ENCODE peak calls at places on chromosomes 6 and 20, in four cellular contexts. One of them, this sample, is unnamed.

GRCh38 chr20:20009784-20010253 is 7.3 kb upstream of the NAA20 start:
- DNase-seq in GM23338: peak
- DNase-seq in IMR-90: no peak
- DNase-seq in fibroblast of lung: no peak
- DNase-seq in this sample: peak

GRCh38 chr6:13248549-13248948 is 79.8 kb downstream of the TBC1D7 start:
- DNase-seq in GM23338: no peak
- DNase-seq in IMR-90: no peak
- DNase-seq in fibroblast of lung: no peak
- DNase-seq in this sample: no peak

GRCh38 chr6:4295058-4295788 is 159.8 kb upstream of the ECI2 start:
- DNase-seq in GM23338: no peak
- DNase-seq in IMR-90: no peak
- DNase-seq in fibroblast of lung: no peak
- DNase-seq in this sample: no peak

GRCh38 chr6:90941885-90942284 is 355.0 kb upstream of the MAP3K7 start:
- DNase-seq in GM23338: no peak
- DNase-seq in IMR-90: no peak
- DNase-seq in fibroblast of lung: no peak
- DNase-seq in this sample: no peak

GRCh38 chr6:75317503-75318206 is 33.1 kb upstream of the TMEM30A start:
- DNase-seq in GM23338: peak
- DNase-seq in IMR-90: peak
- DNase-seq in fibroblast of lung: peak
- DNase-seq in this sample: no peak

GRCh38 chr6:135880066-135880972 is 28.8 kb downstream of the PDE7B start:
- DNase-seq in GM23338: no peak
- DNase-seq in IMR-90: peak
- DNase-seq in fibroblast of lung: peak
- DNase-seq in this sample: no peak

GRCh38 chr20:5150226-5151076 is 23.6 kb downstream of the CDS2 start:
- DNase-seq in GM23338: no peak
- DNase-seq in IMR-90: peak
- DNase-seq in fibroblast of lung: peak
- DNase-seq in this sample: no peak

GRCh38 chr20:51195419-51195901 is 172.6 kb upstream of the KCNG1 start:
- DNase-seq in GM23338: no peak
- DNase-seq in IMR-90: peak
- DNase-seq in fibroblast of lung: peak
- DNase-seq in this sample: no peak

GRCh38 chr20:18496042-18496441 is 983 bp downstream of the RBBP9 start:
- DNase-seq in GM23338: peak
- DNase-seq in IMR-90: no peak
- DNase-seq in fibroblast of lung: peak
- DNase-seq in this sample: peak

GRCh38 chr20:10800288-10800687 is 126.5 kb upstream of the JAG1 start:
- DNase-seq in GM23338: no peak
- DNase-seq in IMR-90: no peak
- DNase-seq in fibroblast of lung: no peak
- DNase-seq in this sample: no peak

GRCh38 chr6:56524891-56525703 is 117.6 kb downstream of the DST start:
- DNase-seq in GM23338: no peak
- DNase-seq in IMR-90: peak
- DNase-seq in fibroblast of lung: peak
- DNase-seq in this sample: no peak

GRCh38 chr20:61159940-61160688 is 91.9 kb upstream of the CDH4 start:
- DNase-seq in GM23338: no peak
- DNase-seq in IMR-90: no peak
- DNase-seq in fibroblast of lung: no peak
- DNase-seq in this sample: no peak

GRCh38 chr6:170045563-170045960 is 245.3 kb downstream of the DLL1 start:
- DNase-seq in GM23338: no peak
- DNase-seq in IMR-90: no peak
- DNase-seq in fibroblast of lung: no peak
- DNase-seq in this sample: no peak
- H2AFZ ChIP-seq in GM23338: no peak
- H2AFZ ChIP-seq in IMR-90: no peak
- H2AFZ ChIP-seq in fibroblast of lung: no peak
- H2AFZ ChIP-seq in this sample: no peak

DNA sequence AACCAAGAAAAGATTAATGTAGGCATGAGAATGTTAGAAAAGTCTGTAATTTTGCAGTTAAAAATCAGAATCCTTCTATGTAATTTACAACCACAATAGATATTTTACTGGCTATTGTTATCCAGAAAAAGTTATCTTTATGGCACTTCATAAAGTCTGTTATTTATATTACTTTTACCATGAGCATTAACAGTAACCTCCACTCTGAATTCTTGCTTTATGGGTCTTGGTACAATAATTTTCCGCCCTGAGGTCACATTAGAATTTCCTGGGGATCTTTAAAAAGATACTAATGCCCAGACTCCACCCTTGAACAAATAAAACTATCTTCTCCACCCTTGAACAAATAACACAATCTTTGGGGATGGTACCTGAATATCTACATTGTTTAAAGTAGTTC is 9.6 kb downstream of the RSPO3 start:
- DNase-seq in GM23338: no peak
- DNase-seq in IMR-90: no peak
- DNase-seq in fibroblast of lung: no peak
- DNase-seq in this sample: no peak
- H2AFZ ChIP-seq in GM23338: no peak
- H2AFZ ChIP-seq in IMR-90: no peak
- H2AFZ ChIP-seq in fibroblast of lung: no peak
- H2AFZ ChIP-seq in this sample: no peak

DNA sequence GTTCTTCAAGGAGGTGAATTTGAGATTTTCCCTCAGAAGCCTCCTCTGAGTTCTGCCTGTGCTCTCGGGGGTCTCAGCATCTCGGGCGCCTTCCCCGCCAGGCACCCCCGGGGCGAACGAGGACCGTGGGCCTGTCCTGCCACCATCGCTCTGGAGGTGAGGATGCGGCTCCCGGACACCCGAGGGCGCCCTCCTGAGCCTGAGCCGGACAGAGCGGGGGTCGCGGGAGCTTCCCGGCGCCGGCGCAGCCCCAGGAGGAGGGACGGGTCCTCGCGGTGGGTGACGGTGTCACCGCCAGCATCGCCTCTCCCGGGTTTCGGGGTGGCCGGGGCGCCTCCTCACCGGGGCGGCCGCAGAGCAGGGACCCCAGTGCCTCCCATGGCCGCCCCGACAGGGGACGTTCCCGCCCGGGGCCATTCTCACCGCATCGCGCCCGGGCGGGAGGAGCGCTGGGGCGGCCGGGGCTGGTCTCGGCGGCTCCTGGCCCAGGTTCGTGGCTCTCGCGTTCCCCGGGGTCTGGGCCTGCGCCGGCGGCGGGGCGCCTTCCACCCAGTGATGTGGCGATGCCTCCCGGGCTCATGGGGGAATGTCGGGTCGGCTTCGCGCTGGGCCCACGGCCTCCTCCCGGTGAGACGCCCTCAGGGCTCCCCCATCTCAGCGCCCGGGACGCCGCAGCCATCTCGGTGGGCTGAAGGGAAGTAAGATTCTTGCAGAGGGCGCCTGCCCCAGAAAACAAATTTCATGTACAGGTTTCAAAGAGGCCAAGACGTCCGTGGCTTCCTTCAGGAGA is 210.5 kb downstream of the ERMARD start:
- DNase-seq in GM23338: peak
- DNase-seq in IMR-90: no peak
- DNase-seq in fibroblast of lung: no peak
- DNase-seq in this sample: peak
- H2AFZ ChIP-seq in GM23338: peak
- H2AFZ ChIP-seq in IMR-90: no peak
- H2AFZ ChIP-seq in fibroblast of lung: no peak
- H2AFZ ChIP-seq in this sample: peak

DNA sequence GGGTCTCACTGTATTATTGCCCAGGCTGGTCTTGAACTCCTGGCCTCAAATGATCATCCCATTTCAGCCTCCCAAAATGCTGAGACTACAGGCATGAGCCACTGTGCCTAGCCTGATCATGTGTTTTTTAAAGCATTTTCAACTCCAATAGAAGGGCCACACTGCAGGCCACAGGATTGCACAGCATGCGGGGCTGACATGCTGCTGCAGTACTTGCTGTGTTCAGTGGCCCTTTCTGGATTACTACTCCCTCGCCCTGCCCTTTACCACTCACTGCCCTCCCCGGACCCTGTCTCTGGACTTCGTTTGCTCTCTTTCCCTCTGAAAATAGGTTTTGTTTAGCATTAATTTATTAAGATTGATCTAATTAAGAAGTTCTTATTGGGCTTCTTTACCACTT is 37.3 kb downstream of the HECA start:
- DNase-seq in GM23338: no peak
- DNase-seq in IMR-90: no peak
- DNase-seq in fibroblast of lung: no peak
- DNase-seq in this sample: no peak
- H2AFZ ChIP-seq in GM23338: no peak
- H2AFZ ChIP-seq in IMR-90: no peak
- H2AFZ ChIP-seq in fibroblast of lung: no peak
- H2AFZ ChIP-seq in this sample: no peak

This sample was measured in neural progenitor cell.